ENCODE peak calls at places on chromosomes 4 and X, in ten cellular contexts. H is upper lobe of right lung, X is GM23248, S is mammary epithelial cell, G is PC-3, M is tibial artery, U is Peyer's patch, C is HCT116, B is tibial nerve, V is endodermal cell. P is an unnamed sample. For H3K36me3, the result is how much of the 10 kb centered on the place peaks cover.

GRCh38 chr4:57113870-57114269 is 3.7 kb upstream of the IGFBP7 start:
- DNase-seq in H (no peak), X (no peak), S (no peak), G (no peak), M (no peak), U (no peak), C (no peak), B (no peak), V (no peak), P (no peak)

GRCh38 chr4:53777244-53777984 is 186.1 kb upstream of the LNX1 start:
- DNase-seq in H (no peak), X (peak), S (peak), G (peak), M (no peak), U (no peak), C (no peak), B (no peak), V (no peak), P (no peak)

GRCh38 chr4:147096667-147097604 is 151.3 kb upstream of the TTC29 start:
- DNase-seq in H (no peak), X (peak), S (peak), G (peak), M (no peak), U (no peak), C (peak), B (peak), V (no peak), P (no peak)

GRCh38 chr4:74033721-74034120 is 4.8 kb downstream of the CXCL3 start:
- DNase-seq in H (no peak), X (peak), S (peak), G (peak), M (no peak), U (no peak), C (no peak), B (no peak), V (no peak), P (no peak)

GRCh38 chr4:152392079-152392478 is 143.8 kb downstream of the FBXW7 start:
- DNase-seq in H (no peak), X (no peak), S (no peak), G (peak), M (no peak), U (no peak), C (no peak), B (no peak), V (no peak), P (no peak)

GRCh38 chr4:128387600-128388351 is 100.2 kb upstream of the PGRMC2 start:
- DNase-seq in H (no peak), X (peak), S (peak), G (peak), M (no peak), U (no peak), C (no peak), B (no peak), V (no peak), P (no peak)

GRCh38 chr4:145446184-145446583 is 35.5 kb upstream of the SMAD1 start:
- DNase-seq in H (no peak), X (no peak), S (no peak), G (no peak), M (no peak), U (no peak), C (no peak), B (no peak), V (no peak), P (no peak)

GRCh38 chrX:107708762-107709161 is 66.8 kb downstream of the TSC22D3 start:
- DNase-seq in H (no peak), X (no peak), S (no peak), G (no peak), M (no peak), U (no peak), C (no peak), B (no peak), V (peak), P (no peak)

GRCh38 chr4:38567448-38567847 is 96.6 kb upstream of the KLF3 start:
- DNase-seq in H (no peak), X (no peak), S (peak), G (peak), M (no peak), U (no peak), C (no peak), B (no peak), V (no peak), P (no peak)

GRCh38 chr4:151324449-151325319 is 721 bp downstream of the SH3D19 start:
- DNase-seq in H (peak), X (peak), S (peak), G (peak), M (peak), U (peak), C (peak), B (peak), V (peak), P (no peak)

GRCh38 chrX:26925088-26925487 is 538.1 kb downstream of the PPP4R3C start:
- DNase-seq in H (no peak), X (peak), S (peak), G (no peak), M (no peak), U (no peak), C (no peak), B (no peak), V (no peak), P (no peak)

GRCh38 chrX:19746919-19747671 is 140.3 kb downstream of the SH3KBP1 start:
- DNase-seq in H (no peak), X (no peak), S (no peak), G (no peak), M (no peak), U (no peak), C (no peak), B (no peak), V (no peak), P (no peak)

GRCh38 chrX:129980540-129981206 is 1.8 kb upstream of the BCORL1 start:
- DNase-seq in H (peak), X (peak), S (no peak), G (peak), M (peak), U (peak), C (no peak), B (peak), V (peak), P (no peak)

GRCh38 chrX:140467211-140467610 is 37.7 kb downstream of the SOX3 start:
- DNase-seq in H (no peak), X (no peak), S (no peak), G (no peak), M (no peak), U (no peak), C (no peak), B (no peak), V (no peak), P (no peak)

GRCh38 chr4:139176299-139177048 is 544 bp downstream of the ELF2 start:
- DNase-seq in H (peak), X (peak), S (peak), G (peak), M (peak), U (peak), C (peak), B (peak), V (peak), P (peak)

GRCh38 chrX:76555816-76556215 is 128.3 kb downstream of the MAGEE1 start:
- DNase-seq in H (no peak), X (peak), S (peak), G (peak), M (no peak), U (no peak), C (peak), B (no peak), V (peak), P (no peak)

GRCh38 chr4:38706301-38706700 is 42.3 kb downstream of the KLF3 start:
- DNase-seq in H (no peak), X (no peak), S (no peak), G (no peak), M (no peak), U (no peak), C (no peak), B (no peak), V (no peak), P (no peak)

GRCh38 chr4:182338731-182339130 is 95.5 kb downstream of the TENM3 start:
- DNase-seq in H (no peak), X (no peak), S (no peak), G (no peak), M (no peak), U (no peak), C (no peak), B (no peak), V (no peak), P (no peak)

GRCh38 chrX:131332331-131332730 is 43.2 kb upstream of the IGSF1 start:
- DNase-seq in H (no peak), X (no peak), S (no peak), G (no peak), M (no peak), U (no peak), C (no peak), B (no peak), V (no peak), P (no peak)

GRCh38 chrX:87900320-87900908 is 382.8 kb downstream of the KLHL4 start:
- DNase-seq in H (no peak), X (no peak), S (peak), G (peak), M (no peak), U (no peak), C (no peak), B (no peak), V (no peak), P (no peak)

GRCh38 chr4:80192252-80192866 is 4.9 kb upstream of the PRDM8 start:
- DNase-seq in H (no peak), X (no peak), S (no peak), G (no peak), M (no peak), U (no peak), C (no peak), B (no peak), V (no peak), P (no peak)

GRCh38 chrX:143536176-143536575 is 18.9 kb upstream of the SPANXN3 start:
- DNase-seq in H (no peak), X (no peak), S (no peak), G (peak), M (no peak), U (no peak), C (no peak), B (no peak), V (no peak), P (no peak)

GRCh38 chrX:7574325-7574724 is 268.6 kb upstream of the VCX start:
- DNase-seq in H (no peak), X (peak), S (peak), G (peak), M (no peak), U (no peak), C (no peak), B (no peak), V (peak), P (no peak)

GRCh38 chr4:105923507-105924238 is 28.4 kb downstream of the NPNT start:
- DNase-seq in H (no peak), X (peak), S (peak), G (peak), M (peak), U (no peak), C (peak), B (peak), V (no peak), P (peak)

GRCh38 chr4:93066746-93067145 is 761.8 kb upstream of the ATOH1 start:
- DNase-seq in H (no peak), X (no peak), S (peak), G (peak), M (no peak), U (no peak), C (no peak), B (no peak), V (no peak), P (no peak)

GRCh38 chr4:47221721-47222120 is 190.4 kb downstream of the GABRB1 start:
- DNase-seq in H (no peak), X (peak), S (peak), G (no peak), M (no peak), U (no peak), C (no peak), B (no peak), V (no peak), P (no peak)

GRCh38 chr4:71126719-71127118 is 133.3 kb downstream of the DCK start:
- DNase-seq in H (no peak), X (peak), S (peak), G (peak), M (no peak), U (no peak), C (peak), B (no peak), V (no peak), P (no peak)

GRCh38 chr4:10737335-10737734 is 52.8 kb upstream of the CLNK start:
- DNase-seq in H (no peak), X (peak), S (peak), G (no peak), M (no peak), U (no peak), C (no peak), B (no peak), V (no peak), P (no peak)

GRCh38 chr4:4308800-4309441 is 18.9 kb downstream of the ZBTB49 start:
- DNase-seq in H (no peak), X (peak), S (peak), G (no peak), M (no peak), U (no peak), C (no peak), B (no peak), V (peak), P (no peak)

GRCh38 chr4:94833394-94833793 is 75.6 kb downstream of the BMPR1B start:
- DNase-seq in H (no peak), X (no peak), S (no peak), G (no peak), M (no peak), U (no peak), C (no peak), B (no peak), V (no peak), P (no peak)

GRCh38 chr4:14912426-14912825 is 89.9 kb upstream of the CPEB2 start:
- DNase-seq in H (no peak), X (no peak), S (no peak), G (no peak), M (no peak), U (no peak), C (no peak), B (no peak), V (no peak), P (no peak)

GRCh38 chrX:23908219-23909003 is 605 bp downstream of the CXorf58 start:
- DNase-seq in H (no peak), X (no peak), S (no peak), G (no peak), M (no peak), U (no peak), C (no peak), B (no peak), V (peak), P (no peak)

GRCh38 chr4:72602396-72602795 is 33.4 kb upstream of the ADAMTS3 start:
- DNase-seq in H (no peak), X (no peak), S (peak), G (no peak), M (no peak), U (no peak), C (no peak), B (no peak), V (no peak), P (no peak)

GRCh38 chr4:44801384-44801783 is 75.0 kb upstream of the GNPDA2 start:
- DNase-seq in H (no peak), X (no peak), S (no peak), G (no peak), M (no peak), U (no peak), C (no peak), B (no peak), V (no peak), P (no peak)

GRCh38 chrX:41108007-41108683 is 22.9 kb downstream of the USP9X start:
- DNase-seq in H (no peak), X (peak), S (peak), G (no peak), M (no peak), U (no peak), C (no peak), B (no peak), V (no peak), P (no peak)

GRCh38 chr4:138037716-138038115 is 204.4 kb downstream of the SLC7A11 start:
- DNase-seq in H (no peak), X (peak), S (no peak), G (no peak), M (no peak), U (no peak), C (no peak), B (no peak), V (no peak), P (no peak)

GRCh38 chrX:18351774-18352173 is 2.7 kb downstream of the SCML2 start:
- DNase-seq in H (no peak), X (no peak), S (no peak), G (no peak), M (no peak), U (no peak), C (no peak), B (no peak), V (no peak), P (no peak)

DNA sequence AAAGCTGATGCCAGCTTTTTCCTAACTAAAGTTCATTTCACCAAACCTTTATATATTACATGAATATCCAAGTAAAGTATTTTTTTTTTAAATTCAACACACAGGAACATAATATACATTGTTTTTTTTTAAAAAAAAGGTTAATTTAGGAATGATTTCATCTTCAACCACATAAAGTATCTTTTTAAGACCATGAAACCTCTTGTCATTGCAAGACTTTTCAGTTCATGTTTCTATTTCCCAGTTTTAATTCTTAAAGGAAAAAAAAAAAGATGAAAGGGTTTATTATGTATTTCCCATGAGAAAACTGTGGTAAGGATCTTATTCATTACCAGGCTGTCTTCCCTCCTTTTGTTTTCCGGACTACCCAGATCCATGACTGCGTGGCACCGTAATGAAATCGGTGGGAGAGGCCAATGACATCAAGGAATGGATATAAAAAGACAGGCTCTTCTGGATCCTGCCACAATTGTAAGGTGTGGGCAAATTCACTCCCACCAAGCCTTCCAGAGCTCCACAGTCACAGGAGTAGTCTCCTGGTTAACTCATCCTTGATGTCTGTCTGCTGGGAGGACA is 84.7 kb upstream of the CBR4 start:
- DNase-seq in H (no peak), X (no peak), S (no peak), G (no peak), M (no peak), U (no peak), C (no peak), B (no peak), V (no peak), P (no peak)
- H3K36me3 ChIP-seq in H (under half), X (half or more), S (under half), G (half or more), M (under half), U (under half), C (half or more), B (half or more), V (half or more), P (under half)

DNA sequence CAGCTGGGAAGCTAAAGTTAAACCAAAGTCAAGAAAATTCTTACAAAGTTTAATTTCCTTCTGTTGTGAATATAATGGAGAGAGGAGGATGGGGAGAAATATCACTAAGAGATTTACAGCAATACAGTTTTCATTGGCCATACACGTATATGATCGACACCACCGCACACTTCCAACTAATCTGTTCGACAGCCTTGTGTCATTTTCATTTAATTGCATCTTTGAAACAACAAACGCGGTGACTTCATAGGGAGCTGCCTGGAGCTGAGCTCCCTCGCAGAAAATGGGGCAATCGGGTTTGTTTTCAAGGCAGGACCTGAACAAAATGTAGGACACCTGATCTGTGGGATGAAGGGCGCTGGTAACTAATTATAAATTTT is 1.3 kb downstream of the PTPN13 start:
- DNase-seq in H (no peak), X (peak), S (peak), G (peak), M (peak), U (no peak), C (peak), B (no peak), V (no peak), P (no peak)
- H3K4me3 ChIP-seq in H (peak), X (peak), S (peak), G (peak), M (peak), U (peak), C (peak), B (peak), V (peak), P (peak)

GRCh38 chr4:25677943-25678342 is 22.3 kb downstream of the SLC34A2 start:
- DNase-seq in H (no peak), X (no peak), S (no peak), G (no peak), M (no peak), U (no peak), C (no peak), B (no peak), V (no peak), P (no peak)

GRCh38 chr4:25677157-25677556 is 21.5 kb downstream of the SLC34A2 start:
- DNase-seq in H (no peak), X (no peak), S (no peak), G (no peak), M (no peak), U (peak), C (no peak), B (no peak), V (no peak), P (no peak)

GRCh38 chr4:25672756-25673155 is 17.1 kb downstream of the SLC34A2 start:
- DNase-seq in H (no peak), X (no peak), S (no peak), G (no peak), M (no peak), U (no peak), C (no peak), B (no peak), V (no peak), P (no peak)

GRCh38 chr4:25674386-25674785 is 18.7 kb downstream of the SLC34A2 start:
- DNase-seq in H (no peak), X (no peak), S (no peak), G (no peak), M (no peak), U (no peak), C (no peak), B (no peak), V (no peak), P (no peak)

GRCh38 chr4:25676221-25676620 is 20.6 kb downstream of the SLC34A2 start:
- DNase-seq in H (no peak), X (no peak), S (no peak), G (no peak), M (no peak), U (no peak), C (no peak), B (no peak), V (no peak), P (no peak)
- H3K36me3 ChIP-seq in H (under half), X (under half), S (under half), G (under half), M (under half), U (under half), C (under half), B (under half), V (under half), P (under half)

DNA sequence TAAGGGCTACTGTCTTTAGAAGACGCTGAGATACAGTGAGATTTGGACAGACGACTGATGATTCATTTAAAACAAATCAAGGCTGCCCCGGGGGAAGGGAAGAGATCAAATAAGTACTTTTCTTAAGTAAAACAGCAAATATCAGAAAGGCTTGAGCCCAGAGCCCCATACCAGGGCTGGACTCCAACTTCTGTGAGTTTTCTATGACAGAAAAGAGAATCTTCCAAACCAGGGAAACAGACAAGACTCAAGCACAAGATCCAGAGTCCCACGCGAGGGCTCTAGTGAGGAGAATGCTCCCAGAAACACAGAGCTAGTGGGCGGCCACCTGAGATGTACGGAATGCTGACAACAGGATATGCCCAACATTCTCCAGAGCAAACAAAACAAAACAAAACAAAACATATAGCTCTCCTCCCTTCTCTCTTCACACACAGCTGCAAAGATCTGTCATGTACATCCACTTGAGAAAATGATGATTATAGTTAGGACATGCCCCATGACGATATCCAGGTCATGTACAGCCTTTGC is 13.1 kb downstream of the ACSL1 start:
- DNase-seq in H (no peak), X (peak), S (peak), G (peak), M (no peak), U (no peak), C (no peak), B (peak), V (no peak), P (no peak)
- H3K4me3 ChIP-seq in H (no peak), X (no peak), S (no peak), G (peak), M (no peak), U (no peak), C (no peak), B (no peak), V (peak), P (no peak)

GRCh38 chr4:1938027-1938426 is 66.8 kb downstream of the NSD2 start:
- DNase-seq in H (no peak), X (peak), S (peak), G (no peak), M (no peak), U (no peak), C (no peak), B (no peak), V (no peak), P (no peak)
- H3K36me3 ChIP-seq in H (under half), X (under half), S (under half), G (under half), M (under half), U (under half), C (under half), B (half or more), V (half or more), P (under half)

GRCh38 chrX:102720237-102721168 is at the start of gene GPRASP3:
- DNase-seq in H (peak), X (peak), S (peak), G (no peak), M (peak), U (peak), C (no peak), B (peak), V (peak), P (no peak)
- H3K4me3 ChIP-seq in H (peak), X (peak), S (peak), G (no peak), M (peak), U (peak), C (no peak), B (peak), V (peak), P (peak)

GRCh38 chrX:50952406-50952805 is 41.9 kb downstream of the BMP15 start:
- DNase-seq in H (no peak), X (no peak), S (peak), G (no peak), M (no peak), U (no peak), C (no peak), B (no peak), V (no peak), P (no peak)
- H3K36me3 ChIP-seq in H (under half), X (under half), S (under half), G (under half), M (under half), U (under half), C (under half), B (under half), V (under half), P (under half)